ENCODE peak calls at places on chromosomes 7 and 10, in ten cellular contexts. M, J, I, B, W, Y, Q, U, S and Z are unnamed samples.

GRCh38 chr10:63429280-63429679 is 36.5 kb downstream of the JMJD1C start:
- DNase-seq in M (no peak), J (peak), I (no peak), B (no peak), W (no peak), Y (peak), Q (no peak), U (no peak), S (no peak), Z (no peak)

GRCh38 chr7:65809259-65809981 is 63.5 kb upstream of the VKORC1L1 start:
- DNase-seq in M (no peak), J (no peak), I (no peak), B (no peak), W (no peak), Y (no peak), Q (no peak), U (no peak), S (no peak), Z (no peak)

GRCh38 chr7:122988333-122988732 is 7.2 kb downstream of the TAS2R16 start:
- DNase-seq in M (no peak), J (no peak), I (no peak), B (no peak), W (no peak), Y (no peak), Q (no peak), U (no peak), S (no peak), Z (no peak)

GRCh38 chr10:71726673-71727428 is 7.3 kb upstream of the C10orf105 start:
- DNase-seq in M (no peak), J (no peak), I (no peak), B (no peak), W (no peak), Y (no peak), Q (no peak), U (no peak), S (no peak), Z (no peak)

GRCh38 chr10:30365278-30365677 is 16.2 kb upstream of the MTPAP start:
- DNase-seq in M (no peak), J (no peak), I (no peak), B (no peak), W (no peak), Y (no peak), Q (no peak), U (no peak), S (peak), Z (no peak)

GRCh38 chr10:91226093-91226492 is 5.6 kb downstream of the PCGF5 start:
- DNase-seq in M (no peak), J (no peak), I (no peak), B (no peak), W (no peak), Y (no peak), Q (no peak), U (no peak), S (no peak), Z (no peak)

GRCh38 chr10:5888352-5888751 is 1.3 kb downstream of the ANKRD16 start:
- DNase-seq in M (no peak), J (peak), I (no peak), B (no peak), W (no peak), Y (no peak), Q (no peak), U (peak), S (no peak), Z (no peak)

GRCh38 chr7:115230882-115231508 is 309.1 kb downstream of the MDFIC start:
- DNase-seq in M (peak), J (peak), I (peak), B (no peak), W (peak), Y (peak), Q (no peak), U (no peak), S (peak), Z (no peak)

GRCh38 chr7:139776486-139777303 is 1.1 kb downstream of the HIPK2 start:
- DNase-seq in M (no peak), J (peak), I (peak), B (peak), W (peak), Y (no peak), Q (peak), U (no peak), S (no peak), Z (peak)

GRCh38 chr7:134941185-134941900 is 45.0 kb upstream of the AGBL3 start:
- DNase-seq in M (peak), J (peak), I (peak), B (no peak), W (no peak), Y (peak), Q (no peak), U (no peak), S (no peak), Z (no peak)

DNA sequence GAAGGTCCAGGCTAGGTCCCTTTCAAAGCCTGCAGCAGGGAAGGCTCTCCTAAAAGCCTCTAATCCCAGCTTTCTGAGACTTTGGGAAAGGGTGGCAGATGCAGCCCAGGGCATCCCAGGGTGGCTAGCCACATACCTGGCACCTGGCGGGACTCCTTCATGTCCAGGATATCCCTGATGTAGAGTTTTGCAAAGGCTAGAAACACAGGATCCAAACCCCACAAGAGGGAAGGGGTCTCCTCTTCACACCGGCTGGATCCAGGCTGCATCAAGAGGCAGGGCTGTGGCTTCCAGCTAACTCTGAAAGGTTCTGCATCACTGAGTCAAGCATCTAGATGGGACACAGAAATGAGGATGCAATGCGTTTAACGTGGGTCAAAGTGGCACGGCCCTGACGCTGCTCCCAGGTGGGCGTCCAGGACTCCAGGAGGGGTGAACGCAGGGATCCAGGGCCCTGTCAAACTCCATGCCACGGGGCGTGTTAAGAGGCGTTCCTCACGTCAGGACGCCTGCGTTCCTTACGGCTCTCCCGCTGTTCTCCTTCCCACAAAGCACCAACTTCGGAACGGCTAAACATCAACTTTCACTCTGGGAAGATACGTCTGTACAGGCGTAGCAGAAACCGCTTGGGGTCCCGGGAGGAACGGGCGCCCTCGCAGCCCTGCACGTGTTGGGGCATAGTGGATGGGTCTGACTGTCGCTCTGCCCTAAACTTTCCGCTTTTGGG is 495 bp downstream of the STN1 start:
- DNase-seq in M (no peak), J (no peak), I (peak), B (no peak), W (peak), Y (no peak), Q (no peak), U (peak), S (no peak), Z (peak)
- TF ChIP-seq CTCF in M (no peak), J (no peak), I (no peak), B (no peak), W (no peak), Y (no peak), Q (no peak), U (peak), S (no peak), Z (no peak)

GRCh38 chr10:57599440-57599839 is 668.3 kb downstream of the IPMK start:
- DNase-seq in M (no peak), J (no peak), I (no peak), B (no peak), W (no peak), Y (no peak), Q (no peak), U (no peak), S (no peak), Z (no peak)

DNA sequence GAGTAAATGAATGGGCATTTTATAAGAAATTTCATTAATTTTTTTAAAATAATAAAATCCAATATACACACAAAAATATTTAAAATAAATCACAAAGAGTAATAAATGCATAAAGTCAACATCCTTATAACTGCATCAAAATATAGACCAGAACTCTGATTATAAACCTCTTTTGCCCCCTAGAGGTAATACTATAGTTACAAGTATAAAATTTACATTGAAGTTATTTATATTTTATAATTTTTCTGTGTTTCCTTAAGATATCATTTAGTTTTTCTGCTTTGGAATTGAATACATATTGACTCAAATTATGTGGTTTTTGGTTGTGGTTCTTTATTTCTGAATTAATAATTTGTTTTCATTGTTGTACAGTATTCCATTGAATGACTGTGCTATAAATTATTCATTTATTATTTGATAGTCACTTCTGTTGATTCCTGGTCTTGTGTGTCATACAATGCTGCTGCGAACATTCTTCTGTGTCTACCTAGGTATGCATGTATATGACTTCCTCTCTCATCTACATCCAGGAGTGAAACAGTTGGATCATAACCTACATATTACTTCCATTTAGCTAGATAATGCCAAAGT is 673.6 kb downstream of the IPMK start:
- DNase-seq in M (no peak), J (no peak), I (no peak), B (no peak), W (no peak), Y (no peak), Q (no peak), U (no peak), S (no peak), Z (no peak)
- TF ChIP-seq CTCF in M (no peak), J (no peak), I (peak), B (no peak), W (no peak), Y (no peak), Q (peak), U (no peak), S (no peak), Z (peak)

GRCh38 chr10:61160253-61160652 is 216.3 kb upstream of the RHOBTB1 start:
- DNase-seq in M (no peak), J (no peak), I (no peak), B (no peak), W (no peak), Y (no peak), Q (no peak), U (no peak), S (no peak), Z (no peak)
- TF ChIP-seq CTCF in M (no peak), J (no peak), I (no peak), B (no peak), W (no peak), Y (no peak), Q (no peak), U (no peak), S (no peak), Z (no peak)

GRCh38 chr7:76165973-76166403 is 35.7 kb upstream of the SRRM3 start:
- DNase-seq in M (no peak), J (no peak), I (no peak), B (no peak), W (no peak), Y (no peak), Q (no peak), U (no peak), S (no peak), Z (no peak)

GRCh38 chr7:76165106-76165972 is 36.4 kb upstream of the SRRM3 start:
- DNase-seq in M (no peak), J (no peak), I (no peak), B (no peak), W (no peak), Y (no peak), Q (no peak), U (peak), S (no peak), Z (no peak)

GRCh38 chr7:76166404-76167255 is 35.1 kb upstream of the SRRM3 start:
- DNase-seq in M (peak), J (peak), I (peak), B (peak), W (peak), Y (peak), Q (peak), U (peak), S (peak), Z (peak)
- TF ChIP-seq CTCF in M (peak), J (peak), I (peak), B (no peak), W (peak), Y (peak), Q (no peak), U (peak), S (no peak), Z (peak)

GRCh38 chr10:12140038-12140437 is 10.6 kb downstream of the SEC61A2 start:
- DNase-seq in M (no peak), J (no peak), I (no peak), B (no peak), W (no peak), Y (no peak), Q (no peak), U (no peak), S (no peak), Z (no peak)

GRCh38 chr10:12150163-12150562 is 20.7 kb downstream of the SEC61A2 start:
- DNase-seq in M (no peak), J (no peak), I (no peak), B (no peak), W (no peak), Y (no peak), Q (no peak), U (no peak), S (no peak), Z (no peak)

GRCh38 chr10:12144538-12144937 is 15.1 kb downstream of the SEC61A2 start:
- DNase-seq in M (no peak), J (no peak), I (no peak), B (no peak), W (no peak), Y (no peak), Q (no peak), U (no peak), S (no peak), Z (no peak)
- TF ChIP-seq CTCF in M (no peak), J (no peak), I (no peak), B (no peak), W (no peak), Y (no peak), Q (no peak), U (no peak), S (no peak), Z (no peak)

DNA sequence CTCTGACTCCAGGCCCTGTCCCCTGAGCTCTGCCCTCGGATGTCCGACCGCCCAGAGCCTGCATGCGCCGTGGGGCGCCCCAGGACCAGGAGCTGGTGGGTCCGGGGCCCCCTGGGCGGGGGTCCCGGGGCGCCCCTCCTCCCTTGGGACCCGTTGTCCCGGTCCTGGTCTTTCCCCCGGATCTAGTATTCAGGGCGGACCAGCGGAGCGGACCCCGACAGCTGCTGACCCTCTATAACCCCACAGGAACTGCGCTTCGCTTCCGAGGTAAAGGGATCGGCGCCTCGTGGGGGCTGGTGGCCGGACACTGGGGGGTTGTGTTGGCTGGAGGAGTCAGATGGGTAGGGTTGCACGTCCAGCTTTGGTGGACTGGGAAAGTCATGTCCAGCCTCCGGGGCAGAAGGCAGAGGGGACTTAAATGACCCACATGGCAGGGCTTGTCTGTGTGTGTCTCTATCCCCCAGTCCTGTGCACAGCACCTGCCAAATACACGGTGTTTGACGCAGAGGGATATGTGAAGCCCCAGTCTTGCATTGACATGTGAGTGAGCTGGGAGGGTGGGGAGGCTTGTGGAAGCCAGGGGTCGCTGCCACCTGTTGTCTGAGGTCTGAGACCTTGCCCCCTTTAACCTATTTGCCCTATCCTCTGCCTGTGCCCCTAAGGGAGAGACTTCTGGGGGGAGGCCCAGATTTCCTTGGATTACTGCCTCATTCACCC is 548 bp downstream of the MOSPD3 start:
- DNase-seq in M (no peak), J (peak), I (peak), B (peak), W (no peak), Y (no peak), Q (peak), U (peak), S (no peak), Z (no peak)
- TF ChIP-seq CTCF in M (no peak), J (peak), I (peak), B (peak), W (peak), Y (peak), Q (peak), U (no peak), S (peak), Z (peak)

GRCh38 chr10:88791924-88792323 is 10.6 kb upstream of the LIPM start:
- DNase-seq in M (no peak), J (no peak), I (peak), B (no peak), W (peak), Y (no peak), Q (no peak), U (no peak), S (peak), Z (peak)
- TF ChIP-seq CTCF in M (peak), J (peak), I (peak), B (peak), W (peak), Y (peak), Q (peak), U (peak), S (peak), Z (peak)